ENCODE peak calls at places on chromosome 22, in four cellular contexts. One of them, this sample, is unnamed.

GRCh38 chr22:28021998-28022660 is 103.1 kb upstream of the PITPNB start:
- DNase-seq in effector memory CD4-positive, alpha-beta T cell: no peak
- DNase-seq in upper lobe of right lung: peak; percentile 52
- DNase-seq in ovary: no peak
- DNase-seq in this sample: no peak

GRCh38 chr22:24180316-24181087 is 785 bp upstream of the SUSD2 start:
- DNase-seq in effector memory CD4-positive, alpha-beta T cell: no peak
- DNase-seq in upper lobe of right lung: no peak
- DNase-seq in ovary: no peak
- DNase-seq in this sample: peak; percentile 5

GRCh38 chr22:45208993-45209838 is 31.5 kb downstream of the KIAA0930 start:
- DNase-seq in effector memory CD4-positive, alpha-beta T cell: no peak
- DNase-seq in upper lobe of right lung: no peak
- DNase-seq in ovary: no peak
- DNase-seq in this sample: no peak

GRCh38 chr22:41816241-41816640 is 15.8 kb downstream of the CCDC134 start:
- DNase-seq in effector memory CD4-positive, alpha-beta T cell: no peak
- DNase-seq in upper lobe of right lung: no peak
- DNase-seq in ovary: no peak
- DNase-seq in this sample: no peak

GRCh38 chr22:50733521-50734342 is 4.3 kb upstream of the ACR start:
- DNase-seq in effector memory CD4-positive, alpha-beta T cell: no peak
- DNase-seq in upper lobe of right lung: peak; percentile 55
- DNase-seq in ovary: peak; percentile 9
- DNase-seq in this sample: no peak

GRCh38 chr22:50114221-50114981 is 24.6 kb downstream of the MOV10L1 start:
- DNase-seq in effector memory CD4-positive, alpha-beta T cell: no peak
- DNase-seq in upper lobe of right lung: peak; percentile 76
- DNase-seq in ovary: peak; percentile 23
- DNase-seq in this sample: no peak

GRCh38 chr22:39317756-39318506 is 1.5 kb downstream of the RPL3 start:
- DNase-seq in effector memory CD4-positive, alpha-beta T cell: no peak
- DNase-seq in upper lobe of right lung: no peak
- DNase-seq in ovary: no peak
- DNase-seq in this sample: no peak

GRCh38 chr22:45731041-45731797 is 59.6 kb downstream of the ATXN10 start:
- DNase-seq in effector memory CD4-positive, alpha-beta T cell: no peak
- DNase-seq in upper lobe of right lung: no peak
- DNase-seq in ovary: no peak
- DNase-seq in this sample: no peak

GRCh38 chr22:43555561-43556515 is 144.0 kb downstream of the MPPED1 start:
- DNase-seq in effector memory CD4-positive, alpha-beta T cell: no peak
- DNase-seq in upper lobe of right lung: no peak
- DNase-seq in ovary: no peak
- DNase-seq in this sample: no peak

GRCh38 chr22:23691748-23692423 is 1.1 kb downstream of the RGL4 start:
- DNase-seq in effector memory CD4-positive, alpha-beta T cell: no peak
- DNase-seq in upper lobe of right lung: no peak
- DNase-seq in ovary: no peak
- DNase-seq in this sample: no peak

GRCh38 chr22:27752771-27753170 is 48.8 kb downstream of the MN1 start:
- DNase-seq in effector memory CD4-positive, alpha-beta T cell: no peak
- DNase-seq in upper lobe of right lung: no peak
- DNase-seq in ovary: peak; percentile 66
- DNase-seq in this sample: no peak

GRCh38 chr22:26259510-26259909 is 90.2 kb downstream of the SEZ6L start:
- DNase-seq in effector memory CD4-positive, alpha-beta T cell: no peak
- DNase-seq in upper lobe of right lung: no peak
- DNase-seq in ovary: no peak
- DNase-seq in this sample: no peak

GRCh38 chr22:35631597-35631996 is 14.5 kb upstream of the MB start:
- DNase-seq in effector memory CD4-positive, alpha-beta T cell: no peak
- DNase-seq in upper lobe of right lung: peak; percentile 73
- DNase-seq in ovary: peak; percentile 37
- DNase-seq in this sample: no peak

GRCh38 chr22:42376721-42377177 is 55.5 kb downstream of the NFAM1 start:
- DNase-seq in effector memory CD4-positive, alpha-beta T cell: no peak
- DNase-seq in upper lobe of right lung: peak; percentile 82
- DNase-seq in ovary: peak; percentile 44
- DNase-seq in this sample: no peak

GRCh38 chr22:41687901-41688364 is 734 bp downstream of the SNU13 start:
- DNase-seq in effector memory CD4-positive, alpha-beta T cell: no peak
- DNase-seq in upper lobe of right lung: peak; percentile 69
- DNase-seq in ovary: no peak
- DNase-seq in this sample: no peak

GRCh38 chr22:22210375-22210774 is 34.2 kb upstream of the VPREB1 start:
- DNase-seq in effector memory CD4-positive, alpha-beta T cell: peak; percentile 21
- DNase-seq in upper lobe of right lung: no peak
- DNase-seq in ovary: no peak
- DNase-seq in this sample: no peak

GRCh38 chr22:20937031-20937793 is 20.0 kb downstream of the CRKL start:
- DNase-seq in effector memory CD4-positive, alpha-beta T cell: no peak
- DNase-seq in upper lobe of right lung: peak; percentile 63
- DNase-seq in ovary: no peak
- DNase-seq in this sample: no peak

GRCh38 chr22:39703890-39704658 is 133.5 kb downstream of the CACNA1I start:
- DNase-seq in effector memory CD4-positive, alpha-beta T cell: no peak
- DNase-seq in upper lobe of right lung: no peak
- DNase-seq in ovary: no peak
- DNase-seq in this sample: no peak

GRCh38 chr22:31107206-31108118 is at the start of gene SELENOM:
- DNase-seq in effector memory CD4-positive, alpha-beta T cell: peak; percentile 84
- DNase-seq in upper lobe of right lung: peak; percentile 98
- DNase-seq in ovary: peak; percentile 98
- DNase-seq in this sample: peak; percentile 76

GRCh38 chr22:30007361-30007760 is 72.9 kb upstream of the HORMAD2 start:
- DNase-seq in effector memory CD4-positive, alpha-beta T cell: no peak
- DNase-seq in upper lobe of right lung: no peak
- DNase-seq in ovary: no peak
- DNase-seq in this sample: no peak

GRCh38 chr22:50656122-50657070 is 16.2 kb upstream of the SHANK3 start:
- DNase-seq in effector memory CD4-positive, alpha-beta T cell: no peak
- DNase-seq in upper lobe of right lung: peak; percentile 60
- DNase-seq in ovary: no peak
- DNase-seq in this sample: no peak

DNA sequence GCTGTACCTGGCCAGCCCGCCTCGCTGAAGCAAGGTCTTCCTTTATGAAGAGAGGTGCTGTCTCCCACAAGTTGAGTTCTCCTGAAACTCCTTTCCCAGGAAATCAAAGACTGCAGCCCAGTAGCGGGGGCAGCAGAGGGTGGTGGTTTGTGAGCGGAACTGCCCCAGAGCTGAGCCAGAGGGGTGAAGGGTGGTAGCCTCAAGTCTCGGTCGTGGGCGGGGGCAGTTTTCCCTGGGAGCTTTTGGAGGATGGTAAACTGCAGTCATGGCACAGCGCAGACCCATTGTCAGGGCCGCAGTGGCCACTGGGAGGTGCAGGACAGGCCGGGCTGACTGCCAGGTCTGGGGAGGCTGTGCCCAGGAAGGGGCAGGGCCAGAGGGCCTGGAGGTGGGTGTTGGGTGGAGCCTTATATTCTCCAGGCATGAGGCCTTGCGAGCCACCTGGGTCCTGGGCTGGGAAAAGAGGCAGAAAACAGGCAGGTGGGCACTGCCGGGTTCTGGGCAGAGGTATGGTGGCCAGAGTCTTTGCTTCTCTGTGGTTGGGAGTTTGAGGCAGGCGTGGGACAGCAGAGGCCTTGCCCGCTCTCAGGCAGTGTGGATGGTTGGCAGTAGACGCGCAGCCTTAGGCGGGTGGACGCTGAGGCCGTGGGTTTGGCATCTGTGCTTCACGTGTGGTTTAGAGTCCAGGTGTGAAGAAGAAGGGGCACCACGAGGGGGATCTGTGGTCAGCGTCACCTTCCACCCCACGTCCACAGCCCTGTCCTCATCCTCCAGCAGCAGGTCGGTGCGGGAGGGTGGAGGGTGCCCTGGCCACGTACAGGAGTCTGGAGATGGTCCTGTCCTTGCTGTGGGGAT is 1176.4 kb downstream of the BRD1 start:
- DNase-seq in effector memory CD4-positive, alpha-beta T cell: no peak
- DNase-seq in upper lobe of right lung: no peak
- DNase-seq in ovary: no peak
- DNase-seq in this sample: no peak
- H3K9me3 ChIP-seq in effector memory CD4-positive, alpha-beta T cell: no peaks in the 10 kb centered on the region
- H3K9me3 ChIP-seq in upper lobe of right lung: no peaks in the 10 kb centered on the region
- H3K9me3 ChIP-seq in ovary: no peaks in the 10 kb centered on the region
- H3K9me3 ChIP-seq in this sample: no peaks in the 10 kb centered on the region

DNA sequence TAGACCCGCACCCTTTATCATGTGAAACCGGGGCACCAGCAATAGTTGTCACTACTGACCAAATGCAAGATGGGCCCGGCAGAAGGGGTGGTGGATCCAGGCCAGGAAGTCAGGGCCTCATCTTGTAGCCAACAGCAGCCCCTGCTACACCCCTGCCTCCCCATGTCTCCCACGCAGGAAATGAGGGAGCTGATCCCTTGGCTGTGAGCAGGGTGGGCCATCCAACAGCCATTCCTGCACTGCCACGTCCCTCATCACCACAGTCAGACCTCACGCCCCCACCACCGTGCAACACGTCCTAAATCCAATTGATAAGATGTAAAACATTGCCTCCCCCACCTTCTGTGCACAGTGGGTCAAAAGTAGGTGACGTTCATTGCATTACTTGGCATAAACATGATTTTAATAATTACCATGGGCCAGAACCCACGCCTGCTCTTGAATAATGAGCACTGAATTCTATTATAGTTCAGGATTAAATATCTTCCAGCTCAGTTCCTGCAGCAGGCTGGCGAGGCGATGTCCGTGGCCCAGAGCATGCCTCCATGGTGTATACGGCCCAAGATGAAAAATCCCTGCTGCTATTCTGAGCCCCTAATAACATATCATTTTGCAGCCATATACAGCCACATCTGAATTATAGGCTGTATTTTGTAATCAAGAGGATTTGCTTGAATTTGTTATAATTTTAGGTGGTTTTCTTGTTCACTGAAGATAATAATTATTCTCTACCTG is 1373.8 kb downstream of the BRD1 start:
- DNase-seq in effector memory CD4-positive, alpha-beta T cell: no peak
- DNase-seq in upper lobe of right lung: peak; percentile 46
- DNase-seq in ovary: no peak
- DNase-seq in this sample: no peak
- H3K9me3 ChIP-seq in effector memory CD4-positive, alpha-beta T cell: no peaks in the 10 kb centered on the region
- H3K9me3 ChIP-seq in upper lobe of right lung: no peaks in the 10 kb centered on the region
- H3K9me3 ChIP-seq in ovary: no peaks in the 10 kb centered on the region
- H3K9me3 ChIP-seq in this sample: no peaks in the 10 kb centered on the region

GRCh38 chr22:33848251-33848650 is 72.0 kb downstream of the LARGE1 start:
- DNase-seq in effector memory CD4-positive, alpha-beta T cell: no peak
- DNase-seq in upper lobe of right lung: no peak
- DNase-seq in ovary: no peak
- DNase-seq in this sample: no peak
- H3K9me3 ChIP-seq in effector memory CD4-positive, alpha-beta T cell: no peaks in the 10 kb centered on the region
- H3K9me3 ChIP-seq in upper lobe of right lung: no peaks in the 10 kb centered on the region
- H3K9me3 ChIP-seq in ovary: no peaks in the 10 kb centered on the region
- H3K9me3 ChIP-seq in this sample: no peaks in the 10 kb centered on the region

GRCh38 chr22:48586799-48587185 is 1240.9 kb downstream of the BRD1 start:
- DNase-seq in effector memory CD4-positive, alpha-beta T cell: no peak
- DNase-seq in upper lobe of right lung: no peak
- DNase-seq in ovary: no peak
- DNase-seq in this sample: no peak

GRCh38 chr22:48587236-48587865 is 1240.3 kb downstream of the BRD1 start:
- DNase-seq in effector memory CD4-positive, alpha-beta T cell: no peak
- DNase-seq in upper lobe of right lung: no peak
- DNase-seq in ovary: no peak
- DNase-seq in this sample: no peak

GRCh38 chr22:48588151-48588880 is 1239.4 kb downstream of the BRD1 start:
- DNase-seq in effector memory CD4-positive, alpha-beta T cell: no peak
- DNase-seq in upper lobe of right lung: no peak
- DNase-seq in ovary: no peak
- DNase-seq in this sample: no peak

GRCh38 chr22:48589901-48590300 is 1237.8 kb downstream of the BRD1 start:
- DNase-seq in effector memory CD4-positive, alpha-beta T cell: no peak
- DNase-seq in upper lobe of right lung: no peak
- DNase-seq in ovary: no peak
- DNase-seq in this sample: no peak

GRCh38 chr22:48588881-48589450 is 1238.7 kb downstream of the BRD1 start:
- DNase-seq in effector memory CD4-positive, alpha-beta T cell: no peak
- DNase-seq in upper lobe of right lung: no peak
- DNase-seq in ovary: no peak
- DNase-seq in this sample: no peak
- H3K9me3 ChIP-seq in effector memory CD4-positive, alpha-beta T cell: no peaks in the 10 kb centered on the region
- H3K9me3 ChIP-seq in upper lobe of right lung: no peaks in the 10 kb centered on the region
- H3K9me3 ChIP-seq in ovary: no peaks in the 10 kb centered on the region
- H3K9me3 ChIP-seq in this sample: no peaks in the 10 kb centered on the region

GRCh38 chr22:47375621-47376321 is 613.3 kb downstream of the TBC1D22A start:
- DNase-seq in effector memory CD4-positive, alpha-beta T cell: no peak
- DNase-seq in upper lobe of right lung: peak; percentile 44
- DNase-seq in ovary: no peak
- DNase-seq in this sample: no peak
- H3K9me3 ChIP-seq in effector memory CD4-positive, alpha-beta T cell: no peaks in the 10 kb centered on the region
- H3K9me3 ChIP-seq in upper lobe of right lung: no peaks in the 10 kb centered on the region
- H3K9me3 ChIP-seq in ovary: no peaks in the 10 kb centered on the region
- H3K9me3 ChIP-seq in this sample: no peaks in the 10 kb centered on the region

GRCh38 chr22:49076300-49077035 is 751.2 kb downstream of the BRD1 start:
- DNase-seq in effector memory CD4-positive, alpha-beta T cell: no peak
- DNase-seq in upper lobe of right lung: peak; percentile 52
- DNase-seq in ovary: no peak
- DNase-seq in this sample: no peak

GRCh38 chr22:49077586-49077985 is 750.1 kb downstream of the BRD1 start:
- DNase-seq in effector memory CD4-positive, alpha-beta T cell: no peak
- DNase-seq in upper lobe of right lung: peak; percentile 53
- DNase-seq in ovary: no peak
- DNase-seq in this sample: no peak

GRCh38 chr22:49077036-49077393 is 750.7 kb downstream of the BRD1 start:
- DNase-seq in effector memory CD4-positive, alpha-beta T cell: no peak
- DNase-seq in upper lobe of right lung: peak; percentile 35
- DNase-seq in ovary: no peak
- DNase-seq in this sample: no peak

GRCh38 chr22:49079027-49079725 is 748.5 kb downstream of the BRD1 start:
- DNase-seq in effector memory CD4-positive, alpha-beta T cell: no peak
- DNase-seq in upper lobe of right lung: peak; percentile 53
- DNase-seq in ovary: no peak
- DNase-seq in this sample: no peak

DNA sequence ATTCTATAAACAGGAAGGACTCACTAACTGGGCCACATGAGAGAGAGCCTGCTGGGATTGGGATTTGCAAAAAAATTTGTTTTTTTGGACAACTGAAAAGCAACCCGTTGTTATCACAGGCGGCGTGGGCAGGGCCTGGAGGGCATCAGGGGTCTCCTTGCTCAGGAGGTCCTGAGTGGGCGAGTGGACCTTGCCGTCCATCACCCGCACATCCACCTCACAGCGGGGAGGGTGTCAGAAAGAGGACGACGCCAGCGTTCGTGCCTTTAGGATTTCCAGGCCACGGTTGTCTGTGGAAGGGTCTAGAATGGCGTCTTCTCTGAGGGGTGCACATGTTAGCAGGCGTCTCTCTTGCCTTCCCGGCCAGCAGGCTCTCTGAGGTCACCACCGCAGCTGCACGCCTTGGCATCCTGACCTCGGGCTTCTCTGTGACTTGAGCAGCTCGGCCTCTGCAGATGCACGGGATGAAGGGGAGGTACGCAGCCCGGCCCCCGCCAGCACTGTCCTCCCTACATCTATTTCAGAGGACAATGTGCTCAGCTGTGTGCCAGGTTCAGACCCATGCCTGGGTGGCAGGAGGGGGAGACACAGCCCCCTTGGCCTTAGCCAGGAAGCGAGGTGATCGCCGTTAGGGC is 749.5 kb downstream of the BRD1 start:
- DNase-seq in effector memory CD4-positive, alpha-beta T cell: no peak
- DNase-seq in upper lobe of right lung: peak; percentile 58
- DNase-seq in ovary: no peak
- DNase-seq in this sample: no peak
- H3K9me3 ChIP-seq in effector memory CD4-positive, alpha-beta T cell: no peaks in the 10 kb centered on the region
- H3K9me3 ChIP-seq in upper lobe of right lung: no peaks in the 10 kb centered on the region
- H3K9me3 ChIP-seq in ovary: no peaks in the 10 kb centered on the region
- H3K9me3 ChIP-seq in this sample: no peaks in the 10 kb centered on the region